ENCODE peak calls at places on chromosomes 13 and 19, in six cellular contexts. J is fibroblast of lung, C is stomach, P is tibial artery, R is right cardiac atrium, U is aorta. N is an unnamed sample.

GRCh38 chr13:94431569-94431968 is 47.9 kb downstream of the DCT start:
- DNase-seq in R (no peak), U (no peak), J (peak; percentile 76), P (no peak), C (no peak), N (no peak)

GRCh38 chr13:29438772-29439171 is 156.7 kb downstream of the SLC7A1 start:
- DNase-seq in C (no peak), R (no peak), J (no peak), P (no peak), U (no peak), N (no peak)

GRCh38 chr13:22735381-22735995 is 445.3 kb upstream of the SGCG start:
- DNase-seq in U (no peak), P (no peak), J (no peak), R (no peak), C (no peak), N (no peak)

GRCh38 chr13:94239135-94239534 is 240.3 kb downstream of the DCT start:
- DNase-seq in J (peak; percentile 26), C (no peak), U (no peak), R (no peak), P (no peak), N (no peak)

GRCh38 chr19:54440641-54441040 is 8.4 kb upstream of the LENG8 start:
- DNase-seq in R (no peak), C (no peak), J (no peak), P (no peak), U (no peak), N (no peak)

GRCh38 chr19:55486043-55486970 is 1.3 kb downstream of the NAT14 start:
- DNase-seq in R (peak; percentile 79), J (no peak), U (no peak), P (no peak), C (no peak), N (no peak)

GRCh38 chr13:99968521-99969367 is 2.8 kb downstream of the ZIC5 start:
- DNase-seq in U (no peak), C (no peak), P (no peak), R (no peak), J (no peak), N (peak; percentile 49)

GRCh38 chr13:97369269-97369893 is 64.6 kb upstream of the RAP2A start:
- DNase-seq in J (peak; percentile 48), C (no peak), U (no peak), P (no peak), R (no peak), N (no peak)

GRCh38 chr13:106349080-106349841 is 186.2 kb downstream of the EFNB2 start:
- DNase-seq in R (peak; percentile 63), C (peak; percentile 69), P (no peak), J (no peak), U (peak; percentile 73), N (no peak)

GRCh38 chr13:60661514-60661913 is 264.5 kb downstream of the TDRD3 start:
- DNase-seq in P (no peak), U (no peak), R (no peak), J (no peak), C (no peak), N (no peak)

GRCh38 chr13:95921485-95921884 is 131.7 kb downstream of the UGGT2 start:
- DNase-seq in R (no peak), C (no peak), J (no peak), U (no peak), P (no peak), N (no peak)

GRCh38 chr13:79307433-79307861 is 98.6 kb downstream of the RBM26 start:
- DNase-seq in C (no peak), P (no peak), U (no peak), J (no peak), R (no peak), N (no peak)

GRCh38 chr13:97938701-97939475 is 14.6 kb upstream of the IPO5 start:
- DNase-seq in U (no peak), R (no peak), J (peak; percentile 19), P (no peak), C (no peak), N (no peak)

GRCh38 chr19:7356899-7357627 is 8.3 kb downstream of the ARHGEF18 start:
- DNase-seq in J (no peak), R (no peak), P (no peak), C (no peak), U (peak; percentile 44), N (no peak)

GRCh38 chr19:48967346-48968178 is 2.5 kb downstream of the FTL start:
- DNase-seq in U (no peak), C (no peak), P (peak; percentile 80), J (peak; percentile 78), R (peak; percentile 78), N (no peak)

GRCh38 chr19:45638930-45639729 is at the start of gene EML2:
- DNase-seq in U (peak; percentile 86), R (peak; percentile 81), J (no peak), P (peak; percentile 71), C (peak; percentile 71), N (peak; percentile 41)

GRCh38 chr19:42563352-42564210 is 31.1 kb downstream of the CEACAM8 start:
- DNase-seq in P (no peak), C (peak; percentile 29), R (no peak), J (peak; percentile 36), U (no peak), N (no peak)

GRCh38 chr13:42392706-42393572 is 121.0 kb downstream of the AKAP11 start:
- DNase-seq in P (no peak), R (no peak), U (no peak), J (peak; percentile 28), C (no peak), N (no peak)

DNA sequence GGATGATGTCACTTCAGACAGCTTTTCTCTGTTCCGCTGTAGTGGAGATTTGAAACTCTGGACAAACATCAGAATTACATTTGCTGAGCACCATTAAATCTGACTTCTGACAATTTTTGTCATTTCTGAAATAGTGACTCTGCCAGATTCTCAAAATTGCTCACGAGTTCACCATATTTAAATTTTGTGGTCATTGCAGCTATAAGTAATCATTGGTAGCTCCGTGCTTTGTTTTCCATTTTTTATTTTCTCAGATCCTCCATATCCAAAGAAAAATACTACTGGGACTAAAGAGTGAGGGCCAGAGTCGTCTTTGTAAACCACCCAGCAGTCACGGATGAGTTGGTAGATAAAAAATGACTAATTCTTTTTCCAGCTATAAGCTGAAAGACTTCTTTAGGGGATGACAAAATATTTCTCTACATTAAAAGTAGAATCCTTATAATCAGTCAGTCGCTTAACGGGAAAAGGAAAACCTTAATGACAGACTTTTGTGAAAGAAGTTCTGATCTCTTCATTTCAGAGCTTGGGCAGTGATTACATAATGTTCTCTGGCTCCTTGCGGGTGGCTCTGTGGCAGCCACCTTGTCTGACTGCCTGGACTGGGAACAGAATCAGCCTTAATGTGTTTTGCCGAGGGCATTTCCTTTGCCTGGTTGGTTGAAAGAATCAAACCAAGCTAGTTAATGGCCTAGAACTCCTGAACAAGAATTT is 2.3 kb downstream of the ITM2B start:
- DNase-seq in R (no peak), P (no peak), U (no peak), J (peak; percentile 42), C (peak; percentile 53), N (no peak)
- H3K27ac ChIP-seq in R (peak overlapping the region; percentile 60), P (peak overlapping the region; percentile 94), U (peak overlapping the region; percentile 36), J (peak overlapping the region; percentile 51), C (peak overlapping the region; percentile 100), N (peak overlapping the region; percentile 33)

GRCh38 chr13:49429061-49429460 is 14.8 kb downstream of the CAB39L start:
- DNase-seq in R (no peak), J (no peak), P (no peak), U (no peak), C (no peak), N (no peak)

GRCh38 chr13:49428041-49428763 is 15.7 kb downstream of the CAB39L start:
- DNase-seq in C (no peak), R (no peak), J (no peak), U (no peak), P (no peak), N (no peak)
- H3K4me1 ChIP-seq in C (no peaks in the 10 kb centered on the region), R (no peaks in the 10 kb centered on the region), J (no peaks in the 10 kb centered on the region), U (no peaks in the 10 kb centered on the region), P (no peaks in the 10 kb centered on the region), N (no peaks in the 10 kb centered on the region)

DNA sequence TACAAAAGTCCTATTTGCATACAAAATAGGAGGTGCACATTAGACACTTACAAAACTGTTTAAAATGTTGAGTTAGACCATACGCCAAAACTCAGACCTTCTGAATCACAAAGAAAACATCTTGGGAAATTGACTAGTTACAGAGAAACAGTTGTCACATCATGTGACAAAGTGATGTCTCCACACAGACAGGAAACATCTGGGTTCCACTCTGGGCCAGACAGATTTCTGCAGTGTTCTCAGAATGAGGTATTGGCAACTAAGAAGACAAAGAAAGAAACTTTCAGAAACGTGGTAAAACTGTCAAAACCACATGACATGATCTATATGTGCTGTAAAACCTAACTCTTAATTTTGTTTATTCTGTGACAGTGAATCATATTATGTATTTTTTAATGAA is 6.7 kb downstream of the ZNF793 start:
- DNase-seq in J (no peak), C (no peak), U (no peak), P (no peak), R (no peak), N (no peak)
- H3K9me3 ChIP-seq in J (no peaks in the 10 kb centered on the region), C (peaks cover 80% of the 10 kb centered on the region), U (peaks cover 5% of the 10 kb centered on the region), P (no peaks in the 10 kb centered on the region), R (no peaks in the 10 kb centered on the region), N (peaks cover 14% of the 10 kb centered on the region)

GRCh38 chr19:23884363-23884762 is 30.3 kb upstream of the ZNF726 start:
- DNase-seq in J (no peak), R (no peak), U (no peak), P (no peak), C (no peak), N (no peak)
- H3K27ac ChIP-seq in J (no peak overlapping the region), R (no peak overlapping the region), U (no peak overlapping the region), P (no peak overlapping the region), C (no peak overlapping the region), N (no peak overlapping the region)

DNA sequence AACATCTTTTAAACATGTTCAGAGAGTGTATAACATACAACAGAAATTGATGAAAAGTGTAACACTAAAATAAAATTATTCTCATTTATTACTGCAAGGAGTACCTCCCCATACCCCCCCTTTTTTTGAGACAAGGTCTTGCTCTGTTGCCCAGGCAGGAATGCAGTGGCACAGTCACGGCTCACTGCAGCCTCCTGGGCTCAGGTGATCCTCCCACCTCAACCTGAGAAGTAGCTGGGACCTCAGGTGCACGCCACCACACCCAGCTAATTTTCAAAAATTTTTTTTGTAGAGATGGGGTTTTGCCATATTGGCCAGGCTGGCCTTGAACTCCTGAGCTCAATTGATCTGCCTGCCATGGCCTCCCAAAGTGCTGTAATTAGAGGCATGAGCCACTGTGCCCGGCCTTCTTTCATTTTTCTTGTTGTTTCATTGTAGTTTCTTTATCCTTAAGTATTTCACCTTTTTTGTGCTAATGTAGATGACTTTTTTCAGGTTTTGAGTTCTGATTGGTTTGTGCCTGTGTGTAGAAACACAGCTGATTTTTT is 28.3 kb downstream of the GATAD2A start:
- DNase-seq in R (no peak), J (no peak), C (no peak), P (no peak), U (no peak), N (no peak)
- H3K4me1 ChIP-seq in R (peaks cover 28% of the 10 kb centered on the region), J (peaks cover 3% of the 10 kb centered on the region), C (peaks cover 26% of the 10 kb centered on the region), P (peaks cover 12% of the 10 kb centered on the region), U (no peaks in the 10 kb centered on the region), N (peaks cover 67% of the 10 kb centered on the region)

DNA sequence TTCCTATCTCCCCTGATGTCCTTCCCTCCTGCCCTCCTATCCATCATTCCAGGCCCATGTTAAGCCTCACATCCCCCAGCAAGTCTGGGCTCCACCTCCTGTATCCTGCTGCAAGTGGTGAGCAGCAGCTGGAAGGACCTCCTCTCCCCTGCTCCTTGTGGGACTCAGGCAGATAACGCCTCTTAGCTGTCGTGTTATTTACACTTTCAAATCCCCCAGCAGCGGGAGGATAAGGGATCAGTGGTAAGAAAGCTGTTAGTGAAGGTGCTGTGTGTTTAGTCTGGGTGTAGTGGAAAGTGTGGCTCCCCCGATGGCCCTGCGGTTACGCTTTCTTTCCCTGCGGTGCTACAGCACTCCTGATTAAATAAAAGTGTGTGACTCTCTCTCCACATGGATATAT is 211.9 kb downstream of the ZNF536 start:
- DNase-seq in R (no peak), C (no peak), P (no peak), U (no peak), J (no peak), N (no peak)
- H3K9me3 ChIP-seq in R (no peaks in the 10 kb centered on the region), C (no peaks in the 10 kb centered on the region), P (no peaks in the 10 kb centered on the region), U (peaks cover 1% of the 10 kb centered on the region), J (no peaks in the 10 kb centered on the region), N (no peaks in the 10 kb centered on the region)

GRCh38 chr19:784541-784940 is 12.7 kb upstream of the PTBP1 start:
- DNase-seq in J (no peak), R (peak; percentile 60), U (no peak), C (no peak), P (no peak), N (no peak)
- H3K27ac ChIP-seq in J (no peak overlapping the region), R (no peak overlapping the region), U (no peak overlapping the region), C (no peak overlapping the region), P (no peak overlapping the region), N (no peak overlapping the region)